ENCODE peak calls at places on chromosomes 16 and 17, in six cellular contexts. K, L, G, H, J and O are unnamed samples.

GRCh38 chr16:74437-75318 is 2.2 kb upstream of the RHBDF1 start:
- DNase-seq in J (no peak), K (no peak), L (no peak), G (no peak), H (peak; percentile 44), O (no peak)

GRCh38 chr17:8119575-8120519 is 1.5 kb upstream of the ALOXE3 start:
- DNase-seq in J (peak; percentile 75), L (peak; percentile 84), K (peak; percentile 89), G (peak; percentile 80), H (peak; percentile 94), O (peak; percentile 77)

GRCh38 chr17:15496735-15497134 is 29.3 kb upstream of the CDRT4 start:
- DNase-seq in L (no peak), G (no peak), K (no peak), J (no peak), H (no peak), O (no peak)

GRCh38 chr17:13362341-13363122 is 239.2 kb downstream of the HS3ST3A1 start:
- DNase-seq in H (no peak), J (no peak), K (no peak), G (no peak), L (no peak), O (no peak)

GRCh38 chr17:49861150-49861884 is 13.4 kb upstream of the TAC4 start:
- DNase-seq in L (peak; percentile 25), K (peak; percentile 82), G (peak; percentile 27), J (peak; percentile 50), H (no peak), O (peak; percentile 46)

GRCh38 chr17:57553991-57554825 is 190.9 kb downstream of the CCDC182 start:
- DNase-seq in G (no peak), L (peak; percentile 20), J (no peak), H (no peak), K (no peak), O (no peak)

GRCh38 chr17:64077409-64077808 is 52.5 kb downstream of the ERN1 start:
- DNase-seq in K (no peak), H (no peak), G (no peak), L (no peak), J (no peak), O (no peak)

GRCh38 chr17:49146620-49147306 is 14.2 kb downstream of the B4GALNT2 start:
- DNase-seq in L (no peak), G (no peak), J (no peak), K (peak; percentile 87), H (no peak), O (no peak)

GRCh38 chr17:49035470-49036269 is 38.5 kb downstream of the IGF2BP1 start:
- DNase-seq in G (peak; percentile 13), K (peak; percentile 74), L (peak; percentile 60), J (peak; percentile 53), H (peak; percentile 54), O (no peak)

GRCh38 chr16:88914750-88915368 is 48.4 kb upstream of the PABPN1L start:
- DNase-seq in H (no peak), J (peak; percentile 59), G (no peak), K (no peak), L (no peak), O (no peak)

GRCh38 chr16:17296412-17296811 is 174.3 kb downstream of the XYLT1 start:
- DNase-seq in K (no peak), G (peak; percentile 19), J (peak; percentile 26), H (no peak), L (no peak), O (no peak)

GRCh38 chr17:68035131-68035522 is 408 bp upstream of the KPNA2 start:
- DNase-seq in H (peak; percentile 95), G (peak; percentile 94), L (peak; percentile 95), K (peak; percentile 95), J (peak; percentile 95), O (peak; percentile 85)

GRCh38 chr16:29146266-29146665 is 161.4 kb downstream of the LAT start:
- DNase-seq in G (no peak), J (no peak), L (no peak), H (no peak), K (no peak), O (no peak)

GRCh38 chr17:6428207-6428965 is 6.5 kb downstream of the AIPL1 start:
- DNase-seq in J (no peak), K (no peak), G (no peak), H (no peak), L (no peak), O (no peak)

GRCh38 chr17:36934759-36935630 is 2.3 kb upstream of the LHX1 start:
- DNase-seq in J (no peak), K (peak; percentile 83), G (no peak), L (no peak), H (no peak), O (no peak)

GRCh38 chr16:53882310-53882709 is 178.4 kb downstream of the FTO start:
- DNase-seq in J (no peak), G (no peak), K (no peak), L (no peak), H (no peak), O (no peak)

GRCh38 chr17:28426081-28426519 is 20.1 kb upstream of the SLC46A1 start:
- DNase-seq in K (peak; percentile 58), J (no peak), L (peak; percentile 27), G (no peak), H (no peak), O (no peak)

GRCh38 chr16:76035689-76036088 is 241.5 kb upstream of the CNTNAP4 start:
- DNase-seq in G (no peak), K (no peak), H (no peak), J (no peak), L (no peak), O (no peak)

GRCh38 chr17:21036361-21036881 is 6.4 kb downstream of the USP22 start:
- DNase-seq in K (no peak), G (no peak), H (no peak), J (no peak), L (no peak), O (no peak)

GRCh38 chr16:71230122-71230845 is at the start of gene HYDIN:
- DNase-seq in H (peak; percentile 40), K (peak; percentile 78), L (peak; percentile 41), G (no peak), J (peak; percentile 24), O (no peak)

DNA sequence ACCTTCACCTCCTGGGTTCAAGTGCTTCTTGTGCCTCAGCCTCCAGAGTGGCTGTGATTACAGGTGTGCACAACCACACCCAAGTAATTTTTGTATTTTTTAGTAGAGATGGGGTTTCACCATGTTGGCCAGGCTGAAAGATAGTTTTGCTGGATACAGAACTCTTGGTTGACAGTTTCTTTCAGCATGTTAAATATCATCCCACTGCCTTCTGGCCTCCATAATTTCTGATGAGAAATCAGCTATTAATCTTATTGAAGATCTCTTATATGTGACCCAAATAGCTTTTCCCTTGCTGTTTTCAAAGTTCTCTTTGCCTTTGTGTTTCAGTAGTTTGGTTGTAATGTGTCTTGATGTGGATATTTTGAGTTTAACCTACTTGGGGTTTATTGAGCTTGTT is 50.3 kb upstream of the BRD7 start:
- DNase-seq in K (no peak), G (no peak), H (no peak), L (no peak), J (no peak), O (no peak)
- H3K9me3 ChIP-seq in K (peaks cover 32% of the 10 kb centered on the region), G (peaks cover 52% of the 10 kb centered on the region), H (no peaks in the 10 kb centered on the region), L (peaks cover 35% of the 10 kb centered on the region), J (peaks cover 27% of the 10 kb centered on the region), O (peaks cover 45% of the 10 kb centered on the region)

GRCh38 chr17:41681776-41682175 is 6.9 kb upstream of the EIF1 start:
- DNase-seq in J (no peak), L (no peak), H (no peak), G (no peak), K (no peak), O (no peak)

GRCh38 chr17:41678411-41678906 is 10.2 kb upstream of the EIF1 start:
- DNase-seq in K (no peak), J (no peak), L (no peak), G (no peak), H (no peak), O (no peak)

GRCh38 chr17:41680426-41681040 is 8.2 kb upstream of the EIF1 start:
- DNase-seq in H (no peak), K (no peak), G (no peak), L (no peak), J (no peak), O (no peak)

GRCh38 chr17:41679740-41680425 is 8.8 kb upstream of the EIF1 start:
- DNase-seq in K (no peak), J (no peak), G (no peak), L (no peak), H (no peak), O (no peak)

DNA sequence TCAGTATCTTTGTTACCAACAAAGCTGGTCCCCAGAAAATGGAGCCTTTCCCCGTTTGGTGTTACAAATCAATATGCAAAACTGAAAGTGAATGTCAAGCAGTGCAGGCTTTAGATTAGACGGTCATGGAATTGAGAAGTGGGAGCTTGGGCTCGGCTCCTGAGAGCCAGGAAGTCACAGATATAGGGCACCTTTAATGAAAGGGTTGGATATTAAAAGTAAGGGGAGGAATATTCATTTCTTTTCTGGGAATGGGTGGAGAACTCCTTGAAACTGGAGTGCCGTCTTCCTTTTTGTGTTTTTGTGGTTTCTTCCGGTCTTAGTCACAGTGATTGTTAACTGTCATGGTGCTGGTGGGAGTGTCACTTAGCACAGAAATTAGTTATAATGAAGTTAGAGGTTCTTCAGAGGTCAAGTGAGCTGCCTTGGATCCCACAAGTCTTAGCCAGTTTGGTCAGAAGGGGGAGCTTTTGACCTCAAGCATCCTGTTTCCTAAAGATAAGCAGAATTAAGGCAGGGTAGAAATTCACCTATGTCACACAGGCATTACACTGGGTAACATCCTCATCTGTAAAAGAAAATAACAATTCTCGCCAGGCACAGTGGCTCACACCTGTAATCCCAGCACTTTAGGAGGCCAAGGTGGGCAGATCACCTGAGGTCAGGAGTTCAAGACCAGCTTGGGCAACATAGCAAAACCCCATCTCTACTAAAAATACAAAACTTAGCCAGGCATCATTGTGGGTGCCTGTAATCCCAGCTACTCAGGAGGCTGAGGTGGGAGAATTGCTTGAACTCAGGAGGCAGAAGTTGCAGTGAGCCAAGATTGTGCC is 9.6 kb upstream of the EIF1 start:
- DNase-seq in L (no peak), H (peak; percentile 53), G (peak; percentile 53), J (no peak), K (no peak), O (peak; percentile 61)
- TF ChIP-seq CTCF in L (no peak), H (no peak), G (peak; percentile 31), J (no peak), K (peak; percentile 42), O (peak; percentile 28)

GRCh38 chr16:9436175-9436574 is 344.7 kb downstream of the HAPSTR1 start:
- DNase-seq in L (no peak), J (no peak), K (no peak), H (no peak), G (no peak), O (no peak)
- H3K9me3 ChIP-seq in L (no peaks in the 10 kb centered on the region), J (no peaks in the 10 kb centered on the region), K (no peaks in the 10 kb centered on the region), H (no peaks in the 10 kb centered on the region), G (no peaks in the 10 kb centered on the region), O (no peaks in the 10 kb centered on the region)

DNA sequence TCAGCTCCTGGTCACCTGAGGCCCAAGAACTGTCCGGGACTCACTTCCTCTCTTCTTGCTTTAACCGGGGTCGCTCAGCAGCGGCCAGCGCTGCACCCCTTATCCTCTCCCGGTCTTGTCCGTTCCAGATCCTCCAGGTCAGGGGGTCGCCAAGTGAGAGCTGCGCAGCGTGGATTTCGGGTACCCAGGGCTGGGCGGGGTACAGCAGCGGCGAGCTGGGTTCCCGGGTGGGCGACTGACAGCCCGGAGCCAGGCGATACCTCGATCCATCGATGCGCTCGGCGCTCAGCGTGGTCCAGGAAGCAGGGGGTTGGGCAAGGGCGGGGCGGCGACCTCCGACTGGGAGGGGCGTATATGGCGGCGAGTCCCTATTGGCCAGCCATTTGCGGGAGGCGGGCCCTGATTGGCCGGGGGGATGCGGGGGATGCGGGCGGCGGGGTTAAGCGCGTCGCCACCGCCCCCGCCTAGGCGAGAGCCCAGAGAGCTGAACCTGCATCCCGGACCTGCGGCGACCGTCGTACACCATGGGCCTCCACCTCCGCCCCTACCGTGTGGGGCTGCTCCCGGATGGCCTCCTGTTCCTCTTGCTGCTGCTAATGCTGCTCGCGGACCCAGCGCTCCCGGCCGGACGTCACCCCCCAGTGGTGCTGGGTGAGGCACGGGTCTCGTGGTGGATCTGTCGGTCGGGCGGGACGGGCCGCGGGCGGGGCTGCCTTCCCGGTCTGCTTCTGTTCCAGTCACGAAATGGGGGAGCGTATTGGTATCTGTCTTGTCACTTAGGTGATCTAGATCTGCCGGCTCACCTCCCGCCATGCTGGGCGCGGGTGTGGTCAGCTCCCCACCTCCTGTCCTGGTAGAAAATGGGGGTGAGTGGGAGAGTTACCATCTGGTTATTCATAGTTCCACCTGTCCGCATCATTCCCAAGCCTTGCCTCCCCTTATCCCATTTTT is at the start of gene PLA2G15:
- DNase-seq in G (peak; percentile 99), J (peak; percentile 98), H (peak; percentile 98), L (peak; percentile 98), K (peak; percentile 89), O (peak; percentile 96)
- TF ChIP-seq CTCF in G (peak; percentile 6), J (no peak), H (no peak), L (no peak), K (no peak), O (no peak)